ENCODE peak calls at places on chromosomes 13 and 19, in five cellular contexts. H, T, U, K and S are unnamed samples.

GRCh38 chr19:3610745-3611717 is 4.4 kb upstream of the TBXA2R start:
- DNase-seq in H (no peak), T (no peak), U (no peak), K (no peak), S (no peak)

GRCh38 chr13:94520001-94520400 is 40.5 kb upstream of the DCT start:
- DNase-seq in H (no peak), T (no peak), U (no peak), K (no peak), S (no peak)

GRCh38 chr19:38893341-38893771 is 6.1 kb downstream of the SIRT2 start:
- DNase-seq in H (no peak), T (no peak), U (no peak), K (no peak), S (no peak)

GRCh38 chr19:6476155-6476895 is 5.3 kb downstream of the DENND1C start:
- DNase-seq in H (peak), T (peak), U (no peak), K (peak), S (peak)

GRCh38 chr19:5090780-5091575 is 122.1 kb downstream of the KDM4B start:
- DNase-seq in H (no peak), T (peak), U (no peak), K (no peak), S (no peak)

GRCh38 chr19:55171440-55171839 is 5.0 kb upstream of the DNAAF3 start:
- DNase-seq in H (no peak), T (no peak), U (no peak), K (no peak), S (no peak)

GRCh38 chr13:114157869-114158495 is 21.1 kb upstream of the CFAP97D2 start:
- DNase-seq in H (no peak), T (no peak), U (no peak), K (no peak), S (no peak)

GRCh38 chr13:24680258-24680920 is at the start of gene ATP12A:
- DNase-seq in H (no peak), T (no peak), U (peak), K (no peak), S (peak)

GRCh38 chr19:5773276-5773675 is 11.3 kb downstream of the PRR22 start:
- DNase-seq in H (no peak), T (no peak), U (no peak), K (no peak), S (no peak)

GRCh38 chr13:45500492-45501174 is 35.9 kb downstream of the COG3 start:
- DNase-seq in H (no peak), T (peak), U (no peak), K (no peak), S (no peak)

GRCh38 chr13:54029720-54030119 is 1001.1 kb downstream of the OLFM4 start:
- DNase-seq in H (no peak), T (no peak), U (no peak), K (no peak), S (no peak)

GRCh38 chr13:94455414-94455813 is 24.1 kb downstream of the DCT start:
- DNase-seq in H (no peak), T (no peak), U (no peak), K (no peak), S (no peak)

GRCh38 chr13:95300625-95301134 is 571 bp downstream of the ABCC4 start:
- DNase-seq in H (peak), T (peak), U (peak), K (no peak), S (peak)

GRCh38 chr19:18898081-18898532 is 2.1 kb upstream of the CERS1 start:
- DNase-seq in H (no peak), T (no peak), U (no peak), K (no peak), S (no peak)

GRCh38 chr13:25214371-25215252 is 42.5 kb upstream of the AMER2 start:
- DNase-seq in H (no peak), T (peak), U (no peak), K (no peak), S (no peak)

GRCh38 chr19:6325614-6326013 is 7.8 kb downstream of the ACER1 start:
- DNase-seq in H (no peak), T (no peak), U (no peak), K (no peak), S (no peak)

GRCh38 chr19:30060872-30061556 is 119.0 kb downstream of the URI1 start:
- DNase-seq in H (no peak), T (no peak), U (no peak), K (no peak), S (no peak)

GRCh38 chr13:74765955-74766354 is 631.8 kb upstream of the KLF12 start:
- DNase-seq in H (no peak), T (no peak), U (no peak), K (no peak), S (no peak)

GRCh38 chr19:13974073-13974472 is 21.8 kb downstream of the DCAF15 start:
- DNase-seq in H (no peak), T (no peak), U (no peak), K (no peak), S (peak)

GRCh38 chr19:3367572-3368440 is 1.4 kb downstream of the NFIC start:
- DNase-seq in H (no peak), T (no peak), U (no peak), K (no peak), S (no peak)